ENCODE peak calls at places on chromosomes 3 and 15, in four cellular contexts. One of them, this sample, is unnamed.

GRCh38 chr3:114624047-114624445 is 330.2 kb downstream of the TIGIT start:
- DNase-seq in stimulated activated CD4-positive, alpha-beta T cell treated with anti-CD3 and anti-CD28 coated beads, Interleukin-15, amount 100 ng/mL, for 1 hour: no peak
- DNase-seq in GDM1: no peak
- DNase-seq in nucleus accumbens: peak
- DNase-seq in this sample: peak

GRCh38 chr15:34039506-34040123 is 611 bp upstream of the AVEN start:
- DNase-seq in nucleus accumbens: no peak
- DNase-seq in stimulated activated CD4-positive, alpha-beta T cell treated with anti-CD3 and anti-CD28 coated beads, Interleukin-15, amount 100 ng/mL, for 1 hour: no peak
- DNase-seq in GDM1: peak
- DNase-seq in this sample: peak

GRCh38 chr3:126544596-126545281 is 14.0 kb downstream of the C3orf22 start:
- DNase-seq in nucleus accumbens: no peak
- DNase-seq in stimulated activated CD4-positive, alpha-beta T cell treated with anti-CD3 and anti-CD28 coated beads, Interleukin-15, amount 100 ng/mL, for 1 hour: no peak
- DNase-seq in GDM1: no peak
- DNase-seq in this sample: no peak

GRCh38 chr15:67172172-67172571 is 82.3 kb downstream of the AAGAB start:
- DNase-seq in stimulated activated CD4-positive, alpha-beta T cell treated with anti-CD3 and anti-CD28 coated beads, Interleukin-15, amount 100 ng/mL, for 1 hour: no peak
- DNase-seq in GDM1: no peak
- DNase-seq in nucleus accumbens: no peak
- DNase-seq in this sample: no peak

GRCh38 chr3:170542704-170543103 is 43.2 kb downstream of the SLC7A14 start:
- DNase-seq in nucleus accumbens: no peak
- DNase-seq in stimulated activated CD4-positive, alpha-beta T cell treated with anti-CD3 and anti-CD28 coated beads, Interleukin-15, amount 100 ng/mL, for 1 hour: no peak
- DNase-seq in GDM1: no peak
- DNase-seq in this sample: no peak

GRCh38 chr3:174438501-174439156 is 420.5 kb upstream of the NAALADL2 start:
- DNase-seq in GDM1: no peak
- DNase-seq in stimulated activated CD4-positive, alpha-beta T cell treated with anti-CD3 and anti-CD28 coated beads, Interleukin-15, amount 100 ng/mL, for 1 hour: no peak
- DNase-seq in nucleus accumbens: no peak
- DNase-seq in this sample: no peak

GRCh38 chr15:78618064-78618463 is 2.7 kb downstream of the CHRNA3 start:
- DNase-seq in nucleus accumbens: no peak
- DNase-seq in stimulated activated CD4-positive, alpha-beta T cell treated with anti-CD3 and anti-CD28 coated beads, Interleukin-15, amount 100 ng/mL, for 1 hour: no peak
- DNase-seq in GDM1: no peak
- DNase-seq in this sample: no peak

GRCh38 chr15:75145027-75145841 is 56.4 kb upstream of the C15orf39 start:
- DNase-seq in GDM1: no peak
- DNase-seq in nucleus accumbens: no peak
- DNase-seq in stimulated activated CD4-positive, alpha-beta T cell treated with anti-CD3 and anti-CD28 coated beads, Interleukin-15, amount 100 ng/mL, for 1 hour: no peak
- DNase-seq in this sample: no peak

GRCh38 chr3:109806929-109807328 is 469.6 kb upstream of the DPPA4 start:
- DNase-seq in nucleus accumbens: no peak
- DNase-seq in GDM1: peak
- DNase-seq in stimulated activated CD4-positive, alpha-beta T cell treated with anti-CD3 and anti-CD28 coated beads, Interleukin-15, amount 100 ng/mL, for 1 hour: peak
- DNase-seq in this sample: no peak

GRCh38 chr15:56832125-56832524 is 86.3 kb upstream of the TCF12 start:
- DNase-seq in GDM1: no peak
- DNase-seq in nucleus accumbens: peak
- DNase-seq in stimulated activated CD4-positive, alpha-beta T cell treated with anti-CD3 and anti-CD28 coated beads, Interleukin-15, amount 100 ng/mL, for 1 hour: no peak
- DNase-seq in this sample: peak

GRCh38 chr15:69224383-69224782 is 63.9 kb downstream of the GLCE start:
- DNase-seq in stimulated activated CD4-positive, alpha-beta T cell treated with anti-CD3 and anti-CD28 coated beads, Interleukin-15, amount 100 ng/mL, for 1 hour: no peak
- DNase-seq in nucleus accumbens: no peak
- DNase-seq in GDM1: no peak
- DNase-seq in this sample: no peak

GRCh38 chr3:115321396-115321795 is 174.3 kb upstream of the ZBTB20 start:
- DNase-seq in nucleus accumbens: no peak
- DNase-seq in GDM1: no peak
- DNase-seq in stimulated activated CD4-positive, alpha-beta T cell treated with anti-CD3 and anti-CD28 coated beads, Interleukin-15, amount 100 ng/mL, for 1 hour: no peak
- DNase-seq in this sample: no peak

GRCh38 chr15:91126080-91126479 is 26.0 kb downstream of the SV2B start:
- DNase-seq in stimulated activated CD4-positive, alpha-beta T cell treated with anti-CD3 and anti-CD28 coated beads, Interleukin-15, amount 100 ng/mL, for 1 hour: no peak
- DNase-seq in nucleus accumbens: no peak
- DNase-seq in GDM1: no peak
- DNase-seq in this sample: no peak

GRCh38 chr3:42148982-42149432 is 57.9 kb downstream of the TRAK1 start:
- DNase-seq in GDM1: no peak
- DNase-seq in stimulated activated CD4-positive, alpha-beta T cell treated with anti-CD3 and anti-CD28 coated beads, Interleukin-15, amount 100 ng/mL, for 1 hour: no peak
- DNase-seq in nucleus accumbens: peak
- DNase-seq in this sample: peak

GRCh38 chr15:32831458-32831857 is 113.7 kb downstream of the GREM1 start:
- DNase-seq in GDM1: no peak
- DNase-seq in nucleus accumbens: no peak
- DNase-seq in stimulated activated CD4-positive, alpha-beta T cell treated with anti-CD3 and anti-CD28 coated beads, Interleukin-15, amount 100 ng/mL, for 1 hour: no peak
- DNase-seq in this sample: no peak

GRCh38 chr3:194135806-194136518 is at the start of gene HES1:
- DNase-seq in stimulated activated CD4-positive, alpha-beta T cell treated with anti-CD3 and anti-CD28 coated beads, Interleukin-15, amount 100 ng/mL, for 1 hour: no peak
- DNase-seq in nucleus accumbens: peak
- DNase-seq in GDM1: peak
- DNase-seq in this sample: peak

GRCh38 chr3:177282028-177282655 is 84.9 kb upstream of the TBL1XR1 start:
- DNase-seq in GDM1: no peak
- DNase-seq in nucleus accumbens: no peak
- DNase-seq in stimulated activated CD4-positive, alpha-beta T cell treated with anti-CD3 and anti-CD28 coated beads, Interleukin-15, amount 100 ng/mL, for 1 hour: no peak
- DNase-seq in this sample: no peak

GRCh38 chr15:38208779-38209178 is 43.9 kb upstream of the SPRED1 start:
- DNase-seq in nucleus accumbens: no peak
- DNase-seq in stimulated activated CD4-positive, alpha-beta T cell treated with anti-CD3 and anti-CD28 coated beads, Interleukin-15, amount 100 ng/mL, for 1 hour: no peak
- DNase-seq in GDM1: no peak
- DNase-seq in this sample: no peak

GRCh38 chr3:43894176-43895049 is 203.7 kb downstream of the ABHD5 start:
- DNase-seq in nucleus accumbens: peak
- DNase-seq in stimulated activated CD4-positive, alpha-beta T cell treated with anti-CD3 and anti-CD28 coated beads, Interleukin-15, amount 100 ng/mL, for 1 hour: no peak
- DNase-seq in GDM1: no peak
- DNase-seq in this sample: peak

GRCh38 chr3:79027593-79027992 is 740.2 kb downstream of the ROBO1 start:
- DNase-seq in nucleus accumbens: no peak
- DNase-seq in GDM1: no peak
- DNase-seq in stimulated activated CD4-positive, alpha-beta T cell treated with anti-CD3 and anti-CD28 coated beads, Interleukin-15, amount 100 ng/mL, for 1 hour: no peak
- DNase-seq in this sample: no peak

GRCh38 chr3:187783098-187783497 is 37.8 kb upstream of the BCL6 start:
- DNase-seq in nucleus accumbens: no peak
- DNase-seq in stimulated activated CD4-positive, alpha-beta T cell treated with anti-CD3 and anti-CD28 coated beads, Interleukin-15, amount 100 ng/mL, for 1 hour: no peak
- DNase-seq in GDM1: no peak
- DNase-seq in this sample: no peak

GRCh38 chr15:39376371-39376909 is 204.4 kb upstream of the THBS1 start:
- DNase-seq in GDM1: no peak
- DNase-seq in stimulated activated CD4-positive, alpha-beta T cell treated with anti-CD3 and anti-CD28 coated beads, Interleukin-15, amount 100 ng/mL, for 1 hour: no peak
- DNase-seq in nucleus accumbens: no peak
- DNase-seq in this sample: no peak

GRCh38 chr3:169573129-169573528 is 90.4 kb downstream of the MECOM start:
- DNase-seq in GDM1: no peak
- DNase-seq in stimulated activated CD4-positive, alpha-beta T cell treated with anti-CD3 and anti-CD28 coated beads, Interleukin-15, amount 100 ng/mL, for 1 hour: no peak
- DNase-seq in nucleus accumbens: no peak
- DNase-seq in this sample: no peak

GRCh38 chr3:178392553-178392952 is 143.7 kb upstream of the KCNMB2 start:
- DNase-seq in nucleus accumbens: no peak
- DNase-seq in GDM1: no peak
- DNase-seq in stimulated activated CD4-positive, alpha-beta T cell treated with anti-CD3 and anti-CD28 coated beads, Interleukin-15, amount 100 ng/mL, for 1 hour: no peak
- DNase-seq in this sample: no peak

GRCh38 chr3:156240642-156241041 is 120.3 kb downstream of the KCNAB1 start:
- DNase-seq in GDM1: peak
- DNase-seq in stimulated activated CD4-positive, alpha-beta T cell treated with anti-CD3 and anti-CD28 coated beads, Interleukin-15, amount 100 ng/mL, for 1 hour: no peak
- DNase-seq in nucleus accumbens: no peak
- DNase-seq in this sample: no peak

GRCh38 chr3:151230644-151231043 is 27.6 kb upstream of the GPR171 start:
- DNase-seq in stimulated activated CD4-positive, alpha-beta T cell treated with anti-CD3 and anti-CD28 coated beads, Interleukin-15, amount 100 ng/mL, for 1 hour: no peak
- DNase-seq in nucleus accumbens: no peak
- DNase-seq in GDM1: no peak
- DNase-seq in this sample: no peak

GRCh38 chr3:57729339-57730039 is 26.6 kb upstream of the SLMAP start:
- DNase-seq in GDM1: no peak
- DNase-seq in nucleus accumbens: no peak
- DNase-seq in stimulated activated CD4-positive, alpha-beta T cell treated with anti-CD3 and anti-CD28 coated beads, Interleukin-15, amount 100 ng/mL, for 1 hour: no peak
- DNase-seq in this sample: no peak

GRCh38 chr15:78979456-78980320 is 34.8 kb upstream of the CTSH start:
- DNase-seq in nucleus accumbens: peak
- DNase-seq in stimulated activated CD4-positive, alpha-beta T cell treated with anti-CD3 and anti-CD28 coated beads, Interleukin-15, amount 100 ng/mL, for 1 hour: no peak
- DNase-seq in GDM1: no peak
- DNase-seq in this sample: peak

GRCh38 chr15:32861741-32862140 is 143.9 kb downstream of the GREM1 start:
- DNase-seq in nucleus accumbens: peak
- DNase-seq in stimulated activated CD4-positive, alpha-beta T cell treated with anti-CD3 and anti-CD28 coated beads, Interleukin-15, amount 100 ng/mL, for 1 hour: no peak
- DNase-seq in GDM1: no peak
- DNase-seq in this sample: peak

GRCh38 chr3:148697311-148698189 is at the start of gene AGTR1:
- DNase-seq in GDM1: no peak
- DNase-seq in stimulated activated CD4-positive, alpha-beta T cell treated with anti-CD3 and anti-CD28 coated beads, Interleukin-15, amount 100 ng/mL, for 1 hour: no peak
- DNase-seq in nucleus accumbens: peak
- DNase-seq in this sample: no peak

GRCh38 chr15:95701410-95701809 is 629.1 kb upstream of the NR2F2 start:
- DNase-seq in nucleus accumbens: no peak
- DNase-seq in GDM1: no peak
- DNase-seq in stimulated activated CD4-positive, alpha-beta T cell treated with anti-CD3 and anti-CD28 coated beads, Interleukin-15, amount 100 ng/mL, for 1 hour: no peak
- DNase-seq in this sample: no peak

GRCh38 chr3:40741729-40742128 is 217.0 kb downstream of the ZNF621 start:
- DNase-seq in nucleus accumbens: peak
- DNase-seq in GDM1: no peak
- DNase-seq in stimulated activated CD4-positive, alpha-beta T cell treated with anti-CD3 and anti-CD28 coated beads, Interleukin-15, amount 100 ng/mL, for 1 hour: no peak
- DNase-seq in this sample: peak

This sample was measured in globus pallidus.